ENCODE peak calls at places on chromosomes 11 and 22, in four cellular contexts. I is effector memory CD8-positive, alpha-beta T cell; N is DMS153; Y is psoas muscle. A is an unnamed sample.

GRCh38 chr11:66324626-66325025 is 7.8 kb upstream of the CD248 start:
- DNase-seq in I (no peak), N (no peak), Y (no peak), A (no peak)

GRCh38 chr22:26735019-26735409 is 77.6 kb downstream of the MIAT start:
- DNase-seq in I (no peak), N (no peak), Y (no peak), A (no peak)

GRCh38 chr22:45007946-45008852 is 1.6 kb downstream of the PHF21B start:
- DNase-seq in I (no peak), N (no peak), Y (no peak), A (peak)

GRCh38 chr11:8908099-8908498 is 2.9 kb upstream of the AKIP1 start:
- DNase-seq in I (no peak), N (no peak), Y (no peak), A (no peak)

GRCh38 chr11:17411418-17411817 is 23.0 kb upstream of the KCNJ11 start:
- DNase-seq in I (no peak), N (no peak), Y (no peak), A (no peak)

GRCh38 chr11:115411114-115411513 is 93.1 kb downstream of the CADM1 start:
- DNase-seq in I (no peak), N (no peak), Y (no peak), A (peak)

GRCh38 chr11:61503135-61503770 is 5.3 kb upstream of the LRRC10B start:
- DNase-seq in I (no peak), N (no peak), Y (no peak), A (no peak)

GRCh38 chr11:13140028-13140870 is 131.1 kb downstream of the RASSF10 start:
- DNase-seq in I (no peak), N (peak), Y (no peak), A (peak)

GRCh38 chr22:35431483-35432205 is 31.7 kb downstream of the MCM5 start:
- DNase-seq in I (no peak), N (no peak), Y (no peak), A (no peak)

GRCh38 chr22:29306830-29307657 is 594 bp downstream of the GAS2L1 start:
- DNase-seq in I (no peak), N (peak), Y (peak), A (peak)

GRCh38 chr11:92123540-92123939 is 101.1 kb upstream of the FAT3 start:
- DNase-seq in I (no peak), N (no peak), Y (no peak), A (peak)

GRCh38 chr11:20369816-20370215 is 6.3 kb downstream of the HTATIP2 start:
- DNase-seq in I (no peak), N (no peak), Y (no peak), A (no peak)

GRCh38 chr11:122717264-122717867 is 61.8 kb downstream of the UBASH3B start:
- DNase-seq in I (peak), N (no peak), Y (no peak), A (no peak)

GRCh38 chr11:116193321-116194114 is 579.3 kb downstream of the BUD13 start:
- DNase-seq in I (no peak), N (peak), Y (no peak), A (peak)

GRCh38 chr11:77081976-77082836 is 15.4 kb downstream of the CAPN5 start:
- DNase-seq in I (no peak), N (no peak), Y (peak), A (no peak)

GRCh38 chr22:46537221-46537945 is at the start of gene CELSR1:
- DNase-seq in I (no peak), N (no peak), Y (peak), A (peak)

GRCh38 chr11:47156333-47156732 is 20.3 kb downstream of the ARFGAP2 start:
- DNase-seq in I (no peak), N (no peak), Y (no peak), A (no peak)

GRCh38 chr11:106828976-106829375 is 189.3 kb downstream of the GUCY1A2 start:
- DNase-seq in I (no peak), N (no peak), Y (no peak), A (no peak)

GRCh38 chr11:82845336-82846036 is 54.7 kb downstream of the PRCP start:
- DNase-seq in I (no peak), N (no peak), Y (no peak), A (no peak)

GRCh38 chr22:31160328-31160978 is 471 bp downstream of the RNF185 start:
- DNase-seq in I (no peak), N (no peak), Y (no peak), A (peak)

GRCh38 chr11:71366076-71366475 is 82.1 kb downstream of the DHCR7 start:
- DNase-seq in I (no peak), N (no peak), Y (no peak), A (no peak)

GRCh38 chr11:134835561-134835960 is 423.5 kb upstream of the B3GAT1 start:
- DNase-seq in I (no peak), N (no peak), Y (no peak), A (no peak)

GRCh38 chr22:23220485-23221350 is 40.4 kb downstream of the BCR start:
- DNase-seq in I (no peak), N (no peak), Y (no peak), A (peak)

GRCh38 chr22:18023509-18024275 is 669 bp downstream of the MICAL3 start:
- DNase-seq in I (no peak), N (peak), Y (peak), A (peak)

GRCh38 chr11:130163346-130164220 is 4.0 kb downstream of the ST14 start:
- DNase-seq in I (no peak), N (peak), Y (no peak), A (peak)

GRCh38 chr11:107598225-107599139 is 7.5 kb downstream of the ELMOD1 start:
- DNase-seq in I (no peak), N (no peak), Y (peak), A (peak)

GRCh38 chr11:34745209-34745608 is 124.3 kb downstream of the EHF start:
- DNase-seq in I (no peak), N (no peak), Y (no peak), A (no peak)

GRCh38 chr22:39349967-39350802 is at the start of gene SYNGR1:
- DNase-seq in I (no peak), N (no peak), Y (no peak), A (peak)

GRCh38 chr11:128544625-128545024 is 42.7 kb downstream of the ETS1 start:
- DNase-seq in I (no peak), N (peak), Y (no peak), A (peak)

GRCh38 chr22:38461414-38462081 is 6.3 kb upstream of the KDELR3 start:
- DNase-seq in I (peak), N (peak), Y (peak), A (peak)